ENCODE peak calls at places on chromosomes 7 and 10, in seven cellular contexts. One of them, this sample, is unnamed.

GRCh38 chr7:21568762-21569161 is 25.9 kb downstream of the DNAH11 start:
- DNase-seq in activated CD8-positive, alpha-beta memory T cell treated with anti-CD3 and anti-CD28 coated beads for 1 hour: no peak
- DNase-seq in germinal center: no peak
- DNase-seq in Peyer's patch: no peak
- DNase-seq in immature natural killer cell: peak
- DNase-seq in AG04450: no peak
- DNase-seq in activated gamma-delta T cell treated with Interleukin-2 at 50 U/mL for 16 hours: no peak
- DNase-seq in this sample: no peak

GRCh38 chr7:158239290-158239981 is 348.2 kb downstream of the PTPRN2 start:
- DNase-seq in activated CD8-positive, alpha-beta memory T cell treated with anti-CD3 and anti-CD28 coated beads for 1 hour: no peak
- DNase-seq in germinal center: no peak
- DNase-seq in Peyer's patch: peak
- DNase-seq in immature natural killer cell: no peak
- DNase-seq in AG04450: no peak
- DNase-seq in activated gamma-delta T cell treated with Interleukin-2 at 50 U/mL for 16 hours: no peak
- DNase-seq in this sample: no peak

GRCh38 chr7:84218681-84219080 is 24.1 kb upstream of the SEMA3A start:
- DNase-seq in activated CD8-positive, alpha-beta memory T cell treated with anti-CD3 and anti-CD28 coated beads for 1 hour: no peak
- DNase-seq in germinal center: no peak
- DNase-seq in Peyer's patch: no peak
- DNase-seq in immature natural killer cell: no peak
- DNase-seq in AG04450: no peak
- DNase-seq in activated gamma-delta T cell treated with Interleukin-2 at 50 U/mL for 16 hours: no peak
- DNase-seq in this sample: no peak

GRCh38 chr7:152424348-152425108 is 11.3 kb downstream of the KMT2C start:
- DNase-seq in activated CD8-positive, alpha-beta memory T cell treated with anti-CD3 and anti-CD28 coated beads for 1 hour: no peak
- DNase-seq in germinal center: no peak
- DNase-seq in Peyer's patch: no peak
- DNase-seq in immature natural killer cell: no peak
- DNase-seq in AG04450: no peak
- DNase-seq in activated gamma-delta T cell treated with Interleukin-2 at 50 U/mL for 16 hours: no peak
- DNase-seq in this sample: no peak

GRCh38 chr7:31874631-31875374 is 187.8 kb downstream of the PPP1R17 start:
- DNase-seq in activated CD8-positive, alpha-beta memory T cell treated with anti-CD3 and anti-CD28 coated beads for 1 hour: no peak
- DNase-seq in germinal center: no peak
- DNase-seq in Peyer's patch: no peak
- DNase-seq in immature natural killer cell: no peak
- DNase-seq in AG04450: no peak
- DNase-seq in activated gamma-delta T cell treated with Interleukin-2 at 50 U/mL for 16 hours: no peak
- DNase-seq in this sample: no peak

GRCh38 chr7:96397936-96398596 is 76.2 kb upstream of the SLC25A13 start:
- DNase-seq in activated CD8-positive, alpha-beta memory T cell treated with anti-CD3 and anti-CD28 coated beads for 1 hour: no peak
- DNase-seq in germinal center: no peak
- DNase-seq in Peyer's patch: no peak
- DNase-seq in immature natural killer cell: no peak
- DNase-seq in AG04450: no peak
- DNase-seq in activated gamma-delta T cell treated with Interleukin-2 at 50 U/mL for 16 hours: no peak
- DNase-seq in this sample: no peak

GRCh38 chr7:6536899-6537298 is 14.4 kb downstream of the GRID2IP start:
- DNase-seq in activated CD8-positive, alpha-beta memory T cell treated with anti-CD3 and anti-CD28 coated beads for 1 hour: no peak
- DNase-seq in germinal center: no peak
- DNase-seq in Peyer's patch: no peak
- DNase-seq in immature natural killer cell: no peak
- DNase-seq in AG04450: no peak
- DNase-seq in activated gamma-delta T cell treated with Interleukin-2 at 50 U/mL for 16 hours: no peak
- DNase-seq in this sample: no peak

GRCh38 chr10:58963101-58963534 is 213.3 kb upstream of the PHYHIPL start:
- DNase-seq in activated CD8-positive, alpha-beta memory T cell treated with anti-CD3 and anti-CD28 coated beads for 1 hour: no peak
- DNase-seq in germinal center: no peak
- DNase-seq in Peyer's patch: no peak
- DNase-seq in immature natural killer cell: no peak
- DNase-seq in AG04450: no peak
- DNase-seq in activated gamma-delta T cell treated with Interleukin-2 at 50 U/mL for 16 hours: no peak
- DNase-seq in this sample: no peak

GRCh38 chr10:28948045-28948444 is 270.7 kb downstream of the BAMBI start:
- DNase-seq in activated CD8-positive, alpha-beta memory T cell treated with anti-CD3 and anti-CD28 coated beads for 1 hour: no peak
- DNase-seq in germinal center: no peak
- DNase-seq in Peyer's patch: no peak
- DNase-seq in immature natural killer cell: no peak
- DNase-seq in AG04450: no peak
- DNase-seq in activated gamma-delta T cell treated with Interleukin-2 at 50 U/mL for 16 hours: no peak
- DNase-seq in this sample: no peak

GRCh38 chr10:97518601-97519043 is 19.9 kb downstream of the UBTD1 start:
- DNase-seq in activated CD8-positive, alpha-beta memory T cell treated with anti-CD3 and anti-CD28 coated beads for 1 hour: no peak
- DNase-seq in germinal center: no peak
- DNase-seq in Peyer's patch: no peak
- DNase-seq in immature natural killer cell: no peak
- DNase-seq in AG04450: no peak
- DNase-seq in activated gamma-delta T cell treated with Interleukin-2 at 50 U/mL for 16 hours: no peak
- DNase-seq in this sample: no peak

GRCh38 chr10:78925800-78926319 is 142.9 kb upstream of the ZMIZ1 start:
- DNase-seq in activated CD8-positive, alpha-beta memory T cell treated with anti-CD3 and anti-CD28 coated beads for 1 hour: no peak
- DNase-seq in germinal center: no peak
- DNase-seq in Peyer's patch: no peak
- DNase-seq in immature natural killer cell: no peak
- DNase-seq in AG04450: peak
- DNase-seq in activated gamma-delta T cell treated with Interleukin-2 at 50 U/mL for 16 hours: no peak
- DNase-seq in this sample: no peak

GRCh38 chr7:136685506-136685905 is 182.9 kb upstream of the CHRM2 start:
- DNase-seq in activated CD8-positive, alpha-beta memory T cell treated with anti-CD3 and anti-CD28 coated beads for 1 hour: no peak
- DNase-seq in germinal center: no peak
- DNase-seq in Peyer's patch: no peak
- DNase-seq in immature natural killer cell: no peak
- DNase-seq in AG04450: no peak
- DNase-seq in activated gamma-delta T cell treated with Interleukin-2 at 50 U/mL for 16 hours: no peak
- DNase-seq in this sample: no peak

GRCh38 chr10:74929197-74929596 is 102.8 kb downstream of the KAT6B start:
- DNase-seq in activated CD8-positive, alpha-beta memory T cell treated with anti-CD3 and anti-CD28 coated beads for 1 hour: no peak
- DNase-seq in germinal center: no peak
- DNase-seq in Peyer's patch: no peak
- DNase-seq in immature natural killer cell: no peak
- DNase-seq in AG04450: no peak
- DNase-seq in activated gamma-delta T cell treated with Interleukin-2 at 50 U/mL for 16 hours: no peak
- DNase-seq in this sample: no peak

GRCh38 chr7:2729043-2729892 is 41.3 kb downstream of the AMZ1 start:
- DNase-seq in activated CD8-positive, alpha-beta memory T cell treated with anti-CD3 and anti-CD28 coated beads for 1 hour: no peak
- DNase-seq in germinal center: no peak
- DNase-seq in Peyer's patch: peak
- DNase-seq in immature natural killer cell: no peak
- DNase-seq in AG04450: no peak
- DNase-seq in activated gamma-delta T cell treated with Interleukin-2 at 50 U/mL for 16 hours: no peak
- DNase-seq in this sample: no peak

GRCh38 chr10:73589538-73590126 is 1.5 kb downstream of the USP54 start:
- DNase-seq in activated CD8-positive, alpha-beta memory T cell treated with anti-CD3 and anti-CD28 coated beads for 1 hour: no peak
- DNase-seq in germinal center: no peak
- DNase-seq in Peyer's patch: no peak
- DNase-seq in immature natural killer cell: no peak
- DNase-seq in AG04450: no peak
- DNase-seq in activated gamma-delta T cell treated with Interleukin-2 at 50 U/mL for 16 hours: no peak
- DNase-seq in this sample: no peak

GRCh38 chr7:128755816-128756476 is 16.8 kb downstream of the CALU start:
- DNase-seq in activated CD8-positive, alpha-beta memory T cell treated with anti-CD3 and anti-CD28 coated beads for 1 hour: no peak
- DNase-seq in germinal center: no peak
- DNase-seq in Peyer's patch: no peak
- DNase-seq in immature natural killer cell: no peak
- DNase-seq in AG04450: peak
- DNase-seq in activated gamma-delta T cell treated with Interleukin-2 at 50 U/mL for 16 hours: no peak
- DNase-seq in this sample: no peak

GRCh38 chr7:81402227-81402626 is 367.6 kb downstream of the HGF start:
- DNase-seq in activated CD8-positive, alpha-beta memory T cell treated with anti-CD3 and anti-CD28 coated beads for 1 hour: no peak
- DNase-seq in germinal center: no peak
- DNase-seq in Peyer's patch: no peak
- DNase-seq in immature natural killer cell: no peak
- DNase-seq in AG04450: no peak
- DNase-seq in activated gamma-delta T cell treated with Interleukin-2 at 50 U/mL for 16 hours: no peak
- DNase-seq in this sample: no peak

GRCh38 chr10:117071293-117072050 is 66.5 kb upstream of the SHTN1 start:
- DNase-seq in activated CD8-positive, alpha-beta memory T cell treated with anti-CD3 and anti-CD28 coated beads for 1 hour: no peak
- DNase-seq in germinal center: no peak
- DNase-seq in Peyer's patch: no peak
- DNase-seq in immature natural killer cell: no peak
- DNase-seq in AG04450: no peak
- DNase-seq in activated gamma-delta T cell treated with Interleukin-2 at 50 U/mL for 16 hours: no peak
- DNase-seq in this sample: no peak

GRCh38 chr7:1843921-1844335 is 173.9 kb downstream of the ELFN1 start:
- DNase-seq in activated CD8-positive, alpha-beta memory T cell treated with anti-CD3 and anti-CD28 coated beads for 1 hour: no peak
- DNase-seq in germinal center: no peak
- DNase-seq in Peyer's patch: peak
- DNase-seq in immature natural killer cell: no peak
- DNase-seq in AG04450: no peak
- DNase-seq in activated gamma-delta T cell treated with Interleukin-2 at 50 U/mL for 16 hours: no peak
- DNase-seq in this sample: no peak

GRCh38 chr10:30782543-30783461 is 153.2 kb upstream of the LYZL2 start:
- DNase-seq in activated CD8-positive, alpha-beta memory T cell treated with anti-CD3 and anti-CD28 coated beads for 1 hour: no peak
- DNase-seq in germinal center: no peak
- DNase-seq in Peyer's patch: no peak
- DNase-seq in immature natural killer cell: no peak
- DNase-seq in AG04450: no peak
- DNase-seq in activated gamma-delta T cell treated with Interleukin-2 at 50 U/mL for 16 hours: no peak
- DNase-seq in this sample: no peak

GRCh38 chr10:4013651-4014085 is 228.7 kb upstream of the KLF6 start:
- DNase-seq in activated CD8-positive, alpha-beta memory T cell treated with anti-CD3 and anti-CD28 coated beads for 1 hour: no peak
- DNase-seq in germinal center: no peak
- DNase-seq in Peyer's patch: no peak
- DNase-seq in immature natural killer cell: peak
- DNase-seq in AG04450: no peak
- DNase-seq in activated gamma-delta T cell treated with Interleukin-2 at 50 U/mL for 16 hours: no peak
- DNase-seq in this sample: no peak

GRCh38 chr10:49001861-49002675 is 62.4 kb upstream of the LRRC18 start:
- DNase-seq in activated CD8-positive, alpha-beta memory T cell treated with anti-CD3 and anti-CD28 coated beads for 1 hour: no peak
- DNase-seq in germinal center: no peak
- DNase-seq in Peyer's patch: no peak
- DNase-seq in immature natural killer cell: no peak
- DNase-seq in AG04450: no peak
- DNase-seq in activated gamma-delta T cell treated with Interleukin-2 at 50 U/mL for 16 hours: no peak
- DNase-seq in this sample: no peak

GRCh38 chr10:123869015-123869414 is 22.6 kb downstream of the CPXM2 start:
- DNase-seq in activated CD8-positive, alpha-beta memory T cell treated with anti-CD3 and anti-CD28 coated beads for 1 hour: no peak
- DNase-seq in germinal center: no peak
- DNase-seq in Peyer's patch: no peak
- DNase-seq in immature natural killer cell: no peak
- DNase-seq in AG04450: no peak
- DNase-seq in activated gamma-delta T cell treated with Interleukin-2 at 50 U/mL for 16 hours: no peak
- DNase-seq in this sample: no peak

GRCh38 chr10:113023017-113023416 is 73.0 kb downstream of the TCF7L2 start:
- DNase-seq in activated CD8-positive, alpha-beta memory T cell treated with anti-CD3 and anti-CD28 coated beads for 1 hour: no peak
- DNase-seq in germinal center: no peak
- DNase-seq in Peyer's patch: no peak
- DNase-seq in immature natural killer cell: no peak
- DNase-seq in AG04450: no peak
- DNase-seq in activated gamma-delta T cell treated with Interleukin-2 at 50 U/mL for 16 hours: no peak
- DNase-seq in this sample: no peak

GRCh38 chr7:6443372-6443941 is 4.3 kb downstream of the DAGLB start:
- DNase-seq in activated CD8-positive, alpha-beta memory T cell treated with anti-CD3 and anti-CD28 coated beads for 1 hour: no peak
- DNase-seq in germinal center: no peak
- DNase-seq in Peyer's patch: no peak
- DNase-seq in immature natural killer cell: no peak
- DNase-seq in AG04450: peak
- DNase-seq in activated gamma-delta T cell treated with Interleukin-2 at 50 U/mL for 16 hours: no peak
- DNase-seq in this sample: no peak

GRCh38 chr7:156153590-156153989 is 341.3 kb upstream of the SHH start:
- DNase-seq in activated CD8-positive, alpha-beta memory T cell treated with anti-CD3 and anti-CD28 coated beads for 1 hour: no peak
- DNase-seq in germinal center: no peak
- DNase-seq in Peyer's patch: no peak
- DNase-seq in immature natural killer cell: no peak
- DNase-seq in AG04450: no peak
- DNase-seq in activated gamma-delta T cell treated with Interleukin-2 at 50 U/mL for 16 hours: no peak
- DNase-seq in this sample: no peak

GRCh38 chr10:125038637-125039036 is 96.7 kb downstream of the ZRANB1 start:
- DNase-seq in activated CD8-positive, alpha-beta memory T cell treated with anti-CD3 and anti-CD28 coated beads for 1 hour: no peak
- DNase-seq in germinal center: no peak
- DNase-seq in Peyer's patch: peak
- DNase-seq in immature natural killer cell: no peak
- DNase-seq in AG04450: no peak
- DNase-seq in activated gamma-delta T cell treated with Interleukin-2 at 50 U/mL for 16 hours: no peak
- DNase-seq in this sample: no peak

GRCh38 chr7:84207025-84207424 is 12.4 kb upstream of the SEMA3A start:
- DNase-seq in activated CD8-positive, alpha-beta memory T cell treated with anti-CD3 and anti-CD28 coated beads for 1 hour: no peak
- DNase-seq in germinal center: no peak
- DNase-seq in Peyer's patch: no peak
- DNase-seq in immature natural killer cell: no peak
- DNase-seq in AG04450: no peak
- DNase-seq in activated gamma-delta T cell treated with Interleukin-2 at 50 U/mL for 16 hours: no peak
- DNase-seq in this sample: no peak

GRCh38 chr10:71268751-71269150 is 50.3 kb upstream of the SLC29A3 start:
- DNase-seq in activated CD8-positive, alpha-beta memory T cell treated with anti-CD3 and anti-CD28 coated beads for 1 hour: no peak
- DNase-seq in germinal center: no peak
- DNase-seq in Peyer's patch: no peak
- DNase-seq in immature natural killer cell: no peak
- DNase-seq in AG04450: no peak
- DNase-seq in activated gamma-delta T cell treated with Interleukin-2 at 50 U/mL for 16 hours: no peak
- DNase-seq in this sample: no peak

GRCh38 chr10:124517466-124517865 is 55.8 kb downstream of the LHPP start:
- DNase-seq in activated CD8-positive, alpha-beta memory T cell treated with anti-CD3 and anti-CD28 coated beads for 1 hour: no peak
- DNase-seq in germinal center: no peak
- DNase-seq in Peyer's patch: no peak
- DNase-seq in immature natural killer cell: no peak
- DNase-seq in AG04450: no peak
- DNase-seq in activated gamma-delta T cell treated with Interleukin-2 at 50 U/mL for 16 hours: no peak
- DNase-seq in this sample: no peak

GRCh38 chr7:20164420-20165145 is 52.6 kb downstream of the MACC1 start:
- DNase-seq in activated CD8-positive, alpha-beta memory T cell treated with anti-CD3 and anti-CD28 coated beads for 1 hour: no peak
- DNase-seq in germinal center: no peak
- DNase-seq in Peyer's patch: no peak
- DNase-seq in immature natural killer cell: no peak
- DNase-seq in AG04450: no peak
- DNase-seq in activated gamma-delta T cell treated with Interleukin-2 at 50 U/mL for 16 hours: no peak
- DNase-seq in this sample: no peak

GRCh38 chr10:4242561-4243035 is 457.6 kb upstream of the KLF6 start:
- DNase-seq in activated CD8-positive, alpha-beta memory T cell treated with anti-CD3 and anti-CD28 coated beads for 1 hour: no peak
- DNase-seq in germinal center: no peak
- DNase-seq in Peyer's patch: no peak
- DNase-seq in immature natural killer cell: no peak
- DNase-seq in AG04450: peak
- DNase-seq in activated gamma-delta T cell treated with Interleukin-2 at 50 U/mL for 16 hours: no peak
- DNase-seq in this sample: no peak

GRCh38 chr10:69893271-69893900 is 91.7 kb downstream of the COL13A1 start:
- DNase-seq in activated CD8-positive, alpha-beta memory T cell treated with anti-CD3 and anti-CD28 coated beads for 1 hour: no peak
- DNase-seq in germinal center: no peak
- DNase-seq in Peyer's patch: peak
- DNase-seq in immature natural killer cell: no peak
- DNase-seq in AG04450: no peak
- DNase-seq in activated gamma-delta T cell treated with Interleukin-2 at 50 U/mL for 16 hours: no peak
- DNase-seq in this sample: no peak

GRCh38 chr7:128065872-128066271 is 34.6 kb upstream of the LRRC4 start:
- DNase-seq in activated CD8-positive, alpha-beta memory T cell treated with anti-CD3 and anti-CD28 coated beads for 1 hour: no peak
- DNase-seq in germinal center: no peak
- DNase-seq in Peyer's patch: no peak
- DNase-seq in immature natural killer cell: no peak
- DNase-seq in AG04450: no peak
- DNase-seq in activated gamma-delta T cell treated with Interleukin-2 at 50 U/mL for 16 hours: no peak
- DNase-seq in this sample: no peak

GRCh38 chr10:85864173-85864549 is 502.4 kb downstream of the GRID1 start:
- DNase-seq in activated CD8-positive, alpha-beta memory T cell treated with anti-CD3 and anti-CD28 coated beads for 1 hour: no peak
- DNase-seq in germinal center: no peak
- DNase-seq in Peyer's patch: no peak
- DNase-seq in immature natural killer cell: no peak
- DNase-seq in AG04450: no peak
- DNase-seq in activated gamma-delta T cell treated with Interleukin-2 at 50 U/mL for 16 hours: no peak
- DNase-seq in this sample: no peak

GRCh38 chr10:71638087-71638576 is 81.4 kb downstream of the C10orf105 start:
- DNase-seq in activated CD8-positive, alpha-beta memory T cell treated with anti-CD3 and anti-CD28 coated beads for 1 hour: no peak
- DNase-seq in germinal center: peak
- DNase-seq in Peyer's patch: peak
- DNase-seq in immature natural killer cell: no peak
- DNase-seq in AG04450: no peak
- DNase-seq in activated gamma-delta T cell treated with Interleukin-2 at 50 U/mL for 16 hours: no peak
- DNase-seq in this sample: no peak

GRCh38 chr7:30796105-30796869 is 25.1 kb downstream of the MINDY4 start:
- DNase-seq in activated CD8-positive, alpha-beta memory T cell treated with anti-CD3 and anti-CD28 coated beads for 1 hour: no peak
- DNase-seq in germinal center: no peak
- DNase-seq in Peyer's patch: no peak
- DNase-seq in immature natural killer cell: no peak
- DNase-seq in AG04450: peak
- DNase-seq in activated gamma-delta T cell treated with Interleukin-2 at 50 U/mL for 16 hours: no peak
- DNase-seq in this sample: no peak

GRCh38 chr7:12670071-12670729 is 17.2 kb upstream of the ARL4A start:
- DNase-seq in activated CD8-positive, alpha-beta memory T cell treated with anti-CD3 and anti-CD28 coated beads for 1 hour: no peak
- DNase-seq in germinal center: no peak
- DNase-seq in Peyer's patch: no peak
- DNase-seq in immature natural killer cell: no peak
- DNase-seq in AG04450: peak
- DNase-seq in activated gamma-delta T cell treated with Interleukin-2 at 50 U/mL for 16 hours: no peak
- DNase-seq in this sample: no peak